ENCODE peak calls at places on chromosome 15, in six cellular contexts. One of them, this sample, is unnamed.

GRCh38 chr15:39997031-39997430 is 42.0 kb downstream of the SRP14 start:
- DNase-seq in HEK293T: no peak
- DNase-seq in K562: no peak
- DNase-seq in IMR-90: peak
- DNase-seq in GM12878: no peak
- DNase-seq in HepG2: no peak
- DNase-seq in this sample: no peak

GRCh38 chr15:68816795-68817303 is 3.8 kb downstream of the ANP32A start:
- DNase-seq in HEK293T: no peak
- DNase-seq in K562: no peak
- DNase-seq in IMR-90: no peak
- DNase-seq in GM12878: no peak
- DNase-seq in HepG2: peak
- DNase-seq in this sample: no peak

GRCh38 chr15:101451192-101451799 is 38.2 kb downstream of the PCSK6 start:
- DNase-seq in HEK293T: no peak
- DNase-seq in K562: peak
- DNase-seq in IMR-90: no peak
- DNase-seq in GM12878: no peak
- DNase-seq in HepG2: no peak
- DNase-seq in this sample: no peak

GRCh38 chr15:67006089-67007065 is 59.0 kb upstream of the SMAD3 start:
- DNase-seq in HEK293T: no peak
- DNase-seq in K562: no peak
- DNase-seq in IMR-90: peak
- DNase-seq in GM12878: no peak
- DNase-seq in HepG2: no peak
- DNase-seq in this sample: no peak

GRCh38 chr15:40266828-40267304 is 16.0 kb downstream of the ANKRD63 start:
- DNase-seq in HEK293T: no peak
- DNase-seq in K562: peak
- DNase-seq in IMR-90: peak
- DNase-seq in GM12878: no peak
- DNase-seq in HepG2: peak
- DNase-seq in this sample: peak

GRCh38 chr15:92014461-92015030 is 161.0 kb downstream of the SLCO3A1 start:
- DNase-seq in HEK293T: no peak
- DNase-seq in K562: no peak
- DNase-seq in IMR-90: no peak
- DNase-seq in GM12878: no peak
- DNase-seq in HepG2: no peak
- DNase-seq in this sample: no peak

GRCh38 chr15:27124287-27124830 is 153.4 kb downstream of the GABRG3 start:
- DNase-seq in HEK293T: no peak
- DNase-seq in K562: peak
- DNase-seq in IMR-90: no peak
- DNase-seq in GM12878: no peak
- DNase-seq in HepG2: no peak
- DNase-seq in this sample: no peak

GRCh38 chr15:86349565-86349964 is 269.9 kb downstream of the AGBL1 start:
- DNase-seq in HEK293T: no peak
- DNase-seq in K562: no peak
- DNase-seq in IMR-90: no peak
- DNase-seq in GM12878: no peak
- DNase-seq in HepG2: no peak
- DNase-seq in this sample: no peak

GRCh38 chr15:44537728-44538240 is 837 bp downstream of the EIF3J start:
- DNase-seq in HEK293T: no peak
- DNase-seq in K562: peak
- DNase-seq in IMR-90: peak
- DNase-seq in GM12878: no peak
- DNase-seq in HepG2: peak
- DNase-seq in this sample: peak

GRCh38 chr15:50697109-50697797 is 10.7 kb upstream of the TRPM7 start:
- DNase-seq in HEK293T: no peak
- DNase-seq in K562: no peak
- DNase-seq in IMR-90: peak
- DNase-seq in GM12878: no peak
- DNase-seq in HepG2: no peak
- DNase-seq in this sample: no peak

GRCh38 chr15:100705065-100705464 is 102.7 kb downstream of the ASB7 start:
- DNase-seq in HEK293T: no peak
- DNase-seq in K562: no peak
- DNase-seq in IMR-90: no peak
- DNase-seq in GM12878: no peak
- DNase-seq in HepG2: no peak
- DNase-seq in this sample: no peak

GRCh38 chr15:36152961-36153360 is 426.5 kb upstream of the CDIN1 start:
- DNase-seq in HEK293T: no peak
- DNase-seq in K562: no peak
- DNase-seq in IMR-90: no peak
- DNase-seq in GM12878: no peak
- DNase-seq in HepG2: no peak
- DNase-seq in this sample: no peak

GRCh38 chr15:69609176-69609575 is 156.6 kb downstream of the RPLP1 start:
- DNase-seq in HEK293T: no peak
- DNase-seq in K562: no peak
- DNase-seq in IMR-90: peak
- DNase-seq in GM12878: no peak
- DNase-seq in HepG2: no peak
- DNase-seq in this sample: peak

GRCh38 chr15:97081666-97082226 is 751.2 kb downstream of the NR2F2 start:
- DNase-seq in HEK293T: no peak
- DNase-seq in K562: no peak
- DNase-seq in IMR-90: no peak
- DNase-seq in GM12878: no peak
- DNase-seq in HepG2: no peak
- DNase-seq in this sample: no peak

GRCh38 chr15:56160966-56161365 is 82.7 kb downstream of the RFX7 start:
- DNase-seq in HEK293T: no peak
- DNase-seq in K562: no peak
- DNase-seq in IMR-90: peak
- DNase-seq in GM12878: no peak
- DNase-seq in HepG2: no peak
- DNase-seq in this sample: no peak

GRCh38 chr15:70095387-70096214 is 2.1 kb downstream of the TLE3 start:
- DNase-seq in HEK293T: peak
- DNase-seq in K562: peak
- DNase-seq in IMR-90: no peak
- DNase-seq in GM12878: no peak
- DNase-seq in HepG2: no peak
- DNase-seq in this sample: no peak

GRCh38 chr15:62737551-62737950 is 305.0 kb upstream of the TPM1 start:
- DNase-seq in HEK293T: no peak
- DNase-seq in K562: no peak
- DNase-seq in IMR-90: no peak
- DNase-seq in GM12878: no peak
- DNase-seq in HepG2: no peak
- DNase-seq in this sample: no peak

GRCh38 chr15:67063689-67064606 is 1.5 kb upstream of the SMAD3 start:
- DNase-seq in HEK293T: peak
- DNase-seq in K562: peak
- DNase-seq in IMR-90: peak
- DNase-seq in GM12878: no peak
- DNase-seq in HepG2: peak
- DNase-seq in this sample: peak

GRCh38 chr15:42547926-42548257 is 701 bp downstream of the LRRC57 start:
- DNase-seq in HEK293T: no peak
- DNase-seq in K562: no peak
- DNase-seq in IMR-90: peak
- DNase-seq in GM12878: no peak
- DNase-seq in HepG2: peak
- DNase-seq in this sample: no peak

GRCh38 chr15:40487816-40488682 is 17.3 kb downstream of the CHST14 start:
- DNase-seq in HEK293T: no peak
- DNase-seq in K562: no peak
- DNase-seq in IMR-90: no peak
- DNase-seq in GM12878: no peak
- DNase-seq in HepG2: no peak
- DNase-seq in this sample: no peak

GRCh38 chr15:42145546-42146455 is 10.6 kb downstream of the PLA2G4F start:
- DNase-seq in HEK293T: no peak
- DNase-seq in K562: no peak
- DNase-seq in IMR-90: no peak
- DNase-seq in GM12878: no peak
- DNase-seq in HepG2: no peak
- DNase-seq in this sample: no peak

GRCh38 chr15:41832875-41833274 is 5.0 kb downstream of the JMJD7 start:
- DNase-seq in HEK293T: no peak
- DNase-seq in K562: no peak
- DNase-seq in IMR-90: no peak
- DNase-seq in GM12878: no peak
- DNase-seq in HepG2: no peak
- DNase-seq in this sample: no peak

GRCh38 chr15:62035256-62035908 is 24.9 kb downstream of the VPS13C start:
- DNase-seq in HEK293T: no peak
- DNase-seq in K562: no peak
- DNase-seq in IMR-90: peak
- DNase-seq in GM12878: no peak
- DNase-seq in HepG2: no peak
- DNase-seq in this sample: no peak

GRCh38 chr15:36887214-36888017 is 212.9 kb downstream of the MEIS2 start:
- DNase-seq in HEK293T: peak
- DNase-seq in K562: peak
- DNase-seq in IMR-90: no peak
- DNase-seq in GM12878: no peak
- DNase-seq in HepG2: no peak
- DNase-seq in this sample: no peak

GRCh38 chr15:37395100-37395468 is 294.7 kb upstream of the MEIS2 start:
- DNase-seq in HEK293T: no peak
- DNase-seq in K562: no peak
- DNase-seq in IMR-90: no peak
- DNase-seq in GM12878: no peak
- DNase-seq in HepG2: no peak
- DNase-seq in this sample: no peak

GRCh38 chr15:84982301-84982920 is 755 bp downstream of the PDE8A start:
- DNase-seq in HEK293T: no peak
- DNase-seq in K562: no peak
- DNase-seq in IMR-90: peak
- DNase-seq in GM12878: no peak
- DNase-seq in HepG2: peak
- DNase-seq in this sample: no peak
- TF ChIP-seq BHLHE40 in HEK293T: no peak
- TF ChIP-seq BHLHE40 in K562: no peak
- TF ChIP-seq BHLHE40 in IMR-90: no peak
- TF ChIP-seq BHLHE40 in GM12878: no peak
- TF ChIP-seq BHLHE40 in HepG2: no peak
- TF ChIP-seq BHLHE40 in this sample: no peak

GRCh38 chr15:89175617-89176191 is 45.7 kb downstream of the RLBP1 start:
- DNase-seq in HEK293T: no peak
- DNase-seq in K562: no peak
- DNase-seq in IMR-90: no peak
- DNase-seq in GM12878: no peak
- DNase-seq in HepG2: no peak
- DNase-seq in this sample: no peak

GRCh38 chr15:89174476-89174875 is 46.9 kb downstream of the RLBP1 start:
- DNase-seq in HEK293T: no peak
- DNase-seq in K562: no peak
- DNase-seq in IMR-90: no peak
- DNase-seq in GM12878: no peak
- DNase-seq in HepG2: no peak
- DNase-seq in this sample: no peak

GRCh38 chr15:89167267-89168176 is 53.9 kb downstream of the RLBP1 start:
- DNase-seq in HEK293T: no peak
- DNase-seq in K562: peak
- DNase-seq in IMR-90: peak
- DNase-seq in GM12878: peak
- DNase-seq in HepG2: peak
- DNase-seq in this sample: peak

GRCh38 chr15:89172921-89173320 is 48.5 kb downstream of the RLBP1 start:
- DNase-seq in HEK293T: no peak
- DNase-seq in K562: no peak
- DNase-seq in IMR-90: no peak
- DNase-seq in GM12878: no peak
- DNase-seq in HepG2: no peak
- DNase-seq in this sample: no peak

GRCh38 chr15:89171136-89172072 is 50.0 kb downstream of the RLBP1 start:
- DNase-seq in HEK293T: peak
- DNase-seq in K562: peak
- DNase-seq in IMR-90: peak
- DNase-seq in GM12878: no peak
- DNase-seq in HepG2: peak
- DNase-seq in this sample: peak
- TF ChIP-seq BHLHE40 in HEK293T: no peak
- TF ChIP-seq BHLHE40 in K562: no peak
- TF ChIP-seq BHLHE40 in IMR-90: no peak
- TF ChIP-seq BHLHE40 in GM12878: no peak
- TF ChIP-seq BHLHE40 in HepG2: no peak
- TF ChIP-seq BHLHE40 in this sample: no peak

DNA sequence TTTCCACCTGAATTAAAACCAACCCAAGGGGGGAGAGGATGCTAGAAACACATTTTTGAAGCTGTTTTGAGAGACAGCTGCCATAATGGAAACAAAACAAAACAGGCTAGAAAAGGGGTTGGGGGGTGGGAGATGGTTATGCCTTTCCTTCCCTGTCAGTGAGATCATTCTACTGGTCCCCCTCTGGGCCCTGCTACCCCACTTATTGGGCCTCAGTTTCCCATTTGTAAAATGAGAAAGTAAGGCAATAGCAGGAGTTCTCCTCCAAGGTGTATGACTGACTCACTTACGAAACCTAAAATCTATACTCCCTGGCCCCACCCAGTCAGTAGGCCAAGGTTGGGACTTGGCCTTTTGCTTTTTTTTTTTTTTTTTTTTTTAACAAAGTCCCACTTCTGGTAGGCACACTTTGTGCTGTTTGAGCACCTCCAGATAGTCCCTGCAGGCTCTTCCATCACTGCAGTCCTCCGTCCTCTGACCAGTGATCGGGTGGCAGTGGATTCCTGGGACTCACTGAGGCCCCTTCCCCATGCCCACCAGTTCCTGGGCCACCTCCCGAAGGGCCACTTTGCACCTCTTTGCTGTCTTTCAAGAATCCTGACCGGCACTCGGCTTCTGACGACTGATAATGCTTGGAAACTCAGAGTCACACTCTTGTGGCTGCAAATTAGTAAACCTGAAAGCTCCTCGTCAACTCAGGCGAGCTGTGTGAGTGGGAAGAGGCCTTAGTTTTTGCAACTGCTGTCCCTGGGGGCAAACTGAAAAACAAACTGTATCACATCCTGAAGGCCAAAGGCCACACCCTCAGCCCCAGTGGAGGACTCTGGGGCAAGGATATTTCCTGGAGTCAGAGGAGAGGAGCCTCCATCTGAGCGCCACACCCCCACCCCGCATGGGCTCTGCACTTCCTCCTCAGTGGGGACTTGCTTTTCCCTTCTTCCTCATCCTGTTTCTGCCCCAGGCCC is 6.7 kb upstream of the PSTPIP1 start:
- DNase-seq in HEK293T: no peak
- DNase-seq in K562: peak
- DNase-seq in IMR-90: no peak
- DNase-seq in GM12878: peak
- DNase-seq in HepG2: no peak
- DNase-seq in this sample: no peak
- TF ChIP-seq BHLHE40 in HEK293T: no peak
- TF ChIP-seq BHLHE40 in K562: no peak
- TF ChIP-seq BHLHE40 in IMR-90: no peak
- TF ChIP-seq BHLHE40 in GM12878: peak
- TF ChIP-seq BHLHE40 in HepG2: no peak
- TF ChIP-seq BHLHE40 in this sample: no peak

GRCh38 chr15:81789403-81789802 is 256.4 kb downstream of the MEX3B start:
- DNase-seq in HEK293T: no peak
- DNase-seq in K562: no peak
- DNase-seq in IMR-90: no peak
- DNase-seq in GM12878: no peak
- DNase-seq in HepG2: no peak
- DNase-seq in this sample: no peak
- TF ChIP-seq BHLHE40 in HEK293T: no peak
- TF ChIP-seq BHLHE40 in K562: no peak
- TF ChIP-seq BHLHE40 in IMR-90: no peak
- TF ChIP-seq BHLHE40 in GM12878: no peak
- TF ChIP-seq BHLHE40 in HepG2: no peak
- TF ChIP-seq BHLHE40 in this sample: no peak

This sample was measured in A549.